ENCODE peak calls at places on chromosome 3, in nine cellular contexts. Z is activated T-cell treated with anti-CD3 and anti-CD28 coated beads, Interleukin-2, amount 50 U/mL, for 72 hours; W is Panc1; N is K562; J is activated naive CD8-positive, alpha-beta T cell treated with anti-CD3 and anti-CD28 coated beads, Interleukin-2, amount 10 ng/mL, durations not matched to agents 7 days and 5 days; Y is CD4-positive, alpha-beta T cell; F is mucosa of descending colon; P is upper lobe of right lung; R is CD8-positive, alpha-beta T cell. S is an unnamed sample.

GRCh38 chr3:24503499-24504176 is 9.0 kb upstream of the THRB start:
- ATAC-seq in Z (peak), W (no peak), N (no peak), J (no peak), Y (no peak), F (peak), P (peak), R (no peak), S (no peak)

GRCh38 chr3:38458796-38459498 is 5.3 kb downstream of the ACVR2B start:
- ATAC-seq in Z (no peak), W (no peak), N (no peak), J (no peak), Y (no peak), F (peak), P (peak), R (no peak), S (peak)

GRCh38 chr3:196604548-196604947 is 34.9 kb upstream of the NRROS start:
- ATAC-seq in Z (peak), W (peak), N (no peak), J (peak), Y (peak), F (no peak), P (no peak), R (peak), S (no peak)

GRCh38 chr3:23873941-23874340 is 42.8 kb downstream of the NKIRAS1 start:
- ATAC-seq in Z (no peak), W (peak), N (peak), J (no peak), Y (no peak), F (no peak), P (no peak), R (no peak), S (no peak)

GRCh38 chr3:186283651-186284445 is 78.2 kb downstream of the DGKG start:
- ATAC-seq in Z (no peak), W (no peak), N (no peak), J (no peak), Y (no peak), F (no peak), P (no peak), R (no peak), S (no peak)

GRCh38 chr3:153624310-153625030 is 462.4 kb downstream of the RAP2B start:
- ATAC-seq in Z (peak), W (no peak), N (no peak), J (peak), Y (peak), F (peak), P (no peak), R (peak), S (no peak)

GRCh38 chr3:188348445-188349244 is 194.7 kb downstream of the LPP start:
- ATAC-seq in Z (no peak), W (no peak), N (no peak), J (no peak), Y (no peak), F (peak), P (peak), R (no peak), S (peak)

GRCh38 chr3:27578032-27578431 is 93.8 kb upstream of the SLC4A7 start:
- ATAC-seq in Z (no peak), W (no peak), N (no peak), J (no peak), Y (no peak), F (no peak), P (no peak), R (no peak), S (no peak)

GRCh38 chr3:195179782-195180489 is 91.0 kb downstream of the XXYLT1 start:
- ATAC-seq in Z (no peak), W (no peak), N (peak), J (no peak), Y (no peak), F (no peak), P (peak), R (no peak), S (no peak)

GRCh38 chr3:78255403-78255802 is 1215.5 kb downstream of the ROBO2 start:
- ATAC-seq in Z (no peak), W (no peak), N (no peak), J (no peak), Y (no peak), F (no peak), P (no peak), R (no peak), S (no peak)

GRCh38 chr3:51670711-51671089 is 352 bp upstream of the TEX264 start:
- ATAC-seq in Z (no peak), W (peak), N (peak), J (peak), Y (no peak), F (no peak), P (no peak), R (no peak), S (no peak)

GRCh38 chr3:46565607-46566039 is 479 bp downstream of the LRRC2 start:
- ATAC-seq in Z (peak), W (peak), N (peak), J (no peak), Y (peak), F (peak), P (peak), R (no peak), S (peak)

GRCh38 chr3:71651625-71652024 is 68.1 kb upstream of the FOXP1 start:
- ATAC-seq in Z (no peak), W (no peak), N (no peak), J (no peak), Y (no peak), F (no peak), P (no peak), R (no peak), S (no peak)

GRCh38 chr3:140296796-140297352 is 361.9 kb downstream of the CLSTN2 start:
- ATAC-seq in Z (no peak), W (no peak), N (no peak), J (no peak), Y (no peak), F (no peak), P (no peak), R (no peak), S (no peak)

GRCh38 chr3:31164398-31164797 is 269.9 kb upstream of the GADL1 start:
- ATAC-seq in Z (no peak), W (no peak), N (no peak), J (no peak), Y (no peak), F (peak), P (no peak), R (no peak), S (no peak)

GRCh38 chr3:65334045-65334665 is 646.4 kb upstream of the ADAMTS9 start:
- ATAC-seq in Z (no peak), W (no peak), N (no peak), J (no peak), Y (no peak), F (no peak), P (no peak), R (no peak), S (no peak)

GRCh38 chr3:139546772-139547171 is 7.2 kb upstream of the RBP1 start:
- ATAC-seq in Z (no peak), W (no peak), N (no peak), J (no peak), Y (no peak), F (no peak), P (no peak), R (no peak), S (peak)

GRCh38 chr3:177905895-177906511 is 630.2 kb upstream of the KCNMB2 start:
- ATAC-seq in Z (no peak), W (peak), N (no peak), J (no peak), Y (no peak), F (no peak), P (peak), R (no peak), S (no peak)

GRCh38 chr3:183984749-183985729 is 32.6 kb downstream of the ABCC5 start:
- ATAC-seq in Z (no peak), W (no peak), N (no peak), J (no peak), Y (no peak), F (no peak), P (peak), R (no peak), S (no peak)

GRCh38 chr3:30538787-30539186 is 67.6 kb upstream of the TGFBR2 start:
- ATAC-seq in Z (peak), W (no peak), N (no peak), J (no peak), Y (no peak), F (no peak), P (no peak), R (no peak), S (peak)

GRCh38 chr3:65569845-65570405 is 468.8 kb downstream of the MAGI1 start:
- ATAC-seq in Z (no peak), W (no peak), N (peak), J (no peak), Y (no peak), F (no peak), P (no peak), R (no peak), S (no peak)

GRCh38 chr3:126180477-126181397 is at the start of gene ALDH1L1:
- ATAC-seq in Z (no peak), W (peak), N (no peak), J (no peak), Y (no peak), F (peak), P (peak), R (no peak), S (peak)

GRCh38 chr3:38137615-38138346 is 680 bp upstream of the MYD88 start:
- ATAC-seq in Z (no peak), W (peak), N (peak), J (peak), Y (no peak), F (peak), P (no peak), R (no peak), S (no peak)

GRCh38 chr3:147298511-147298982 is 107.8 kb downstream of the ZIC4 start:
- ATAC-seq in Z (no peak), W (no peak), N (no peak), J (no peak), Y (no peak), F (peak), P (no peak), R (no peak), S (no peak)

GRCh38 chr3:176068750-176069149 is 1128.5 kb downstream of the TBL1XR1 start:
- ATAC-seq in Z (no peak), W (no peak), N (no peak), J (no peak), Y (no peak), F (no peak), P (peak), R (no peak), S (no peak)

GRCh38 chr3:194203482-194204035 is 67.6 kb downstream of the HES1 start:
- ATAC-seq in Z (peak), W (peak), N (no peak), J (peak), Y (peak), F (no peak), P (no peak), R (peak), S (no peak)

GRCh38 chr3:138296639-138297038 is 33.0 kb downstream of the NME9 start:
- ATAC-seq in Z (peak), W (no peak), N (no peak), J (no peak), Y (no peak), F (no peak), P (no peak), R (no peak), S (no peak)

GRCh38 chr3:115808816-115809215 is 185.5 kb downstream of the GAP43 start:
- ATAC-seq in Z (no peak), W (no peak), N (no peak), J (no peak), Y (no peak), F (no peak), P (no peak), R (no peak), S (no peak)

GRCh38 chr3:114756506-114757279 is 390.4 kb downstream of the ZBTB20 start:
- ATAC-seq in Z (no peak), W (no peak), N (no peak), J (no peak), Y (no peak), F (peak), P (peak), R (no peak), S (no peak)

GRCh38 chr3:167899090-167899489 is 163.6 kb downstream of the SERPINI1 start:
- ATAC-seq in Z (no peak), W (no peak), N (no peak), J (no peak), Y (no peak), F (peak), P (peak), R (no peak), S (no peak)

GRCh38 chr3:67000006-67000405 is 1.9 kb downstream of the KBTBD8 start:
- ATAC-seq in Z (peak), W (no peak), N (peak), J (no peak), Y (no peak), F (no peak), P (peak), R (no peak), S (peak)

GRCh38 chr3:50612234-50612972 is 829 bp upstream of the CISH start:
- ATAC-seq in Z (no peak), W (peak), N (peak), J (no peak), Y (no peak), F (no peak), P (no peak), R (no peak), S (no peak)

GRCh38 chr3:53489401-53490130 is 4.8 kb upstream of the CACNA1D start:
- ATAC-seq in Z (no peak), W (no peak), N (no peak), J (no peak), Y (no peak), F (no peak), P (no peak), R (no peak), S (no peak)

GRCh38 chr3:182570934-182571594 is 222.2 kb upstream of the ATP11B start:
- ATAC-seq in Z (no peak), W (no peak), N (no peak), J (no peak), Y (no peak), F (peak), P (no peak), R (no peak), S (no peak)

GRCh38 chr3:16211176-16211904 is 36.9 kb downstream of the GALNT15 start:
- ATAC-seq in Z (peak), W (no peak), N (no peak), J (no peak), Y (no peak), F (no peak), P (no peak), R (no peak), S (no peak)

GRCh38 chr3:30248423-30248822 is 358.0 kb upstream of the TGFBR2 start:
- ATAC-seq in Z (peak), W (no peak), N (no peak), J (peak), Y (no peak), F (no peak), P (no peak), R (no peak), S (no peak)

GRCh38 chr3:42739401-42740158 is 33.5 kb downstream of the CCDC13 start:
- ATAC-seq in Z (no peak), W (no peak), N (no peak), J (no peak), Y (no peak), F (no peak), P (peak), R (no peak), S (no peak)

GRCh38 chr3:122956685-122957455 is 70.7 kb downstream of the SEMA5B start:
- ATAC-seq in Z (no peak), W (no peak), N (no peak), J (no peak), Y (no peak), F (no peak), P (peak), R (no peak), S (no peak)

GRCh38 chr3:55162031-55162784 is 234.3 kb upstream of the LRTM1 start:
- ATAC-seq in Z (no peak), W (no peak), N (no peak), J (no peak), Y (no peak), F (no peak), P (no peak), R (no peak), S (no peak)

S was measured in esophagus mucosa.